ENCODE peak calls at places on chromosomes 2 and 18, in six cellular contexts. I is EL; O is HFFc6; X is HTR-8/SVneo; V is stimulated activated CD4-positive, alpha-beta T cell treated with anti-CD3 and anti-CD28 coated beads, Interleukin-1b, Interleukin-23, amount 100 ng/mL, for 4 hours; E is GF-D8. B is an unnamed sample.

GRCh38 chr2:64937341-64938230 is 51.6 kb upstream of the SLC1A4 start:
- DNase-seq in I (no peak), O (no peak), X (no peak), V (no peak), E (no peak), B (no peak)

GRCh38 chr2:37588316-37588777 is 83.1 kb downstream of the CDC42EP3 start:
- DNase-seq in I (no peak), O (no peak), X (no peak), V (no peak), E (no peak), B (no peak)

GRCh38 chr2:167832840-167833239 is 414.6 kb downstream of the STK39 start:
- DNase-seq in I (no peak), O (no peak), X (no peak), V (no peak), E (no peak), B (peak; percentile 40)

GRCh38 chr2:236638707-236639106 is 69.1 kb downstream of the ACKR3 start:
- DNase-seq in I (no peak), O (no peak), X (no peak), V (no peak), E (no peak), B (no peak)

GRCh38 chr2:128930101-128930500 is 611.4 kb upstream of the HS6ST1 start:
- DNase-seq in I (no peak), O (no peak), X (no peak), V (no peak), E (no peak), B (no peak)

GRCh38 chr2:39837856-39838453 is 58.9 kb upstream of the THUMPD2 start:
- DNase-seq in I (peak; percentile 54), O (peak; percentile 42), X (peak; percentile 28), V (no peak), E (no peak), B (peak; percentile 43)

GRCh38 chr2:71830497-71831207 is 317.0 kb downstream of the CYP26B1 start:
- DNase-seq in I (peak; percentile 84), O (peak; percentile 56), X (no peak), V (no peak), E (no peak), B (no peak)

GRCh38 chr2:119960821-119961220 is 52.1 kb upstream of the EPB41L5 start:
- DNase-seq in I (peak; percentile 56), O (peak; percentile 1), X (no peak), V (no peak), E (no peak), B (peak; percentile 44)

GRCh38 chr2:199985625-199986207 is 30.3 kb downstream of the MAIP1 start:
- DNase-seq in I (peak; percentile 83), O (peak; percentile 70), X (peak; percentile 41), V (peak; percentile 10), E (peak; percentile 37), B (peak; percentile 77)

GRCh38 chr2:239375278-239376061 is 25.4 kb downstream of the HDAC4 start:
- DNase-seq in I (no peak), O (no peak), X (no peak), V (no peak), E (no peak), B (no peak)

GRCh38 chr18:32261003-32261402 is 71.2 kb downstream of the MEP1B start:
- DNase-seq in I (no peak), O (no peak), X (no peak), V (no peak), E (no peak), B (no peak)

GRCh38 chr18:5890606-5891360 is 4.5 kb downstream of the TMEM200C start:
- DNase-seq in I (no peak), O (no peak), X (no peak), V (peak; percentile 43), E (no peak), B (peak; percentile 82)

GRCh38 chr2:105647731-105648130 is 97.0 kb upstream of the NCK2 start:
- DNase-seq in I (no peak), O (no peak), X (no peak), V (no peak), E (no peak), B (no peak)

GRCh38 chr2:100733344-100734187 is 86.4 kb upstream of the NPAS2 start:
- DNase-seq in I (peak; percentile 56), O (no peak), X (peak; percentile 29), V (no peak), E (peak; percentile 42), B (peak; percentile 52)

GRCh38 chr2:66901344-66901743 is 466.4 kb downstream of the MEIS1 start:
- DNase-seq in I (no peak), O (peak; percentile 49), X (no peak), V (no peak), E (no peak), B (no peak)

GRCh38 chr2:231687133-231687852 is 21.0 kb upstream of the PTMA start:
- DNase-seq in I (peak; percentile 57), O (no peak), X (peak; percentile 62), V (peak; percentile 69), E (peak; percentile 78), B (peak; percentile 64)

GRCh38 chr18:50183556-50183955 is 11.4 kb downstream of the MYO5B start:
- DNase-seq in I (peak; percentile 31), O (no peak), X (no peak), V (no peak), E (no peak), B (peak; percentile 86)

GRCh38 chr18:59885579-59886163 is 14.1 kb upstream of the PMAIP1 start:
- DNase-seq in I (peak; percentile 88), O (peak; percentile 87), X (no peak), V (no peak), E (peak; percentile 46), B (peak; percentile 63)

GRCh38 chr2:84077504-84077903 is 381.6 kb downstream of the SUCLG1 start:
- DNase-seq in I (peak; percentile 19), O (no peak), X (peak; percentile 14), V (no peak), E (no peak), B (peak; percentile 57)

GRCh38 chr18:12015697-12016062 is 34.4 kb downstream of the IMPA2 start:
- DNase-seq in I (peak; percentile 29), O (no peak), X (no peak), V (no peak), E (peak; percentile 65), B (peak; percentile 84)

GRCh38 chr2:183998041-183998796 is 600.1 kb upstream of the ZNF804A start:
- DNase-seq in I (no peak), O (no peak), X (no peak), V (no peak), E (no peak), B (no peak)

GRCh38 chr2:200264631-200265030 is 41.9 kb upstream of the SPATS2L start:
- DNase-seq in I (no peak), O (no peak), X (no peak), V (no peak), E (no peak), B (no peak)

GRCh38 chr2:203819434-203820133 is 48.0 kb upstream of the CTLA4 start:
- DNase-seq in I (no peak), O (no peak), X (no peak), V (no peak), E (no peak), B (no peak)

GRCh38 chr2:101119431-101119830 is 31.8 kb downstream of the TBC1D8 start:
- DNase-seq in I (peak; percentile 75), O (peak; percentile 26), X (no peak), V (no peak), E (no peak), B (peak; percentile 20)

GRCh38 chr2:45986509-45986908 is 310.7 kb upstream of the EPAS1 start:
- DNase-seq in I (no peak), O (no peak), X (no peak), V (no peak), E (no peak), B (no peak)

B was measured in astrocyte of the hippocampus.